ENCODE peak calls at places on chromosome 22, in eight cellular contexts. H, I, M, R, Q, K, P and O are unnamed samples.

GRCh38 chr22:47716890-47717615 is 954.6 kb downstream of the TBC1D22A start:
- DNase-seq in H (no peak), I (no peak), M (no peak), R (no peak), Q (no peak), K (no peak), P (no peak), O (no peak)

GRCh38 chr22:32761251-32761903 is 40.1 kb upstream of the TIMP3 start:
- DNase-seq in H (no peak), I (no peak), M (no peak), R (no peak), Q (no peak), K (no peak), P (no peak), O (no peak)

GRCh38 chr22:37218771-37219411 is 6.6 kb upstream of the SSTR3 start:
- DNase-seq in H (peak), I (no peak), M (peak), R (peak), Q (no peak), K (no peak), P (peak), O (no peak)

GRCh38 chr22:27245056-27245455 is 556.5 kb downstream of the MN1 start:
- DNase-seq in H (no peak), I (no peak), M (no peak), R (no peak), Q (no peak), K (no peak), P (no peak), O (no peak)

GRCh38 chr22:42364641-42365336 is 67.4 kb downstream of the NFAM1 start:
- DNase-seq in H (no peak), I (no peak), M (no peak), R (no peak), Q (no peak), K (no peak), P (no peak), O (no peak)

GRCh38 chr22:30875481-30876215 is 92.9 kb downstream of the MORC2 start:
- DNase-seq in H (no peak), I (peak), M (no peak), R (no peak), Q (no peak), K (no peak), P (no peak), O (peak)

GRCh38 chr22:20957691-20958440 is 9.2 kb upstream of the AIFM3 start:
- DNase-seq in H (no peak), I (peak), M (no peak), R (no peak), Q (peak), K (no peak), P (no peak), O (peak)

GRCh38 chr22:49517211-49517610 is 310.5 kb downstream of the BRD1 start:
- DNase-seq in H (no peak), I (no peak), M (no peak), R (no peak), Q (no peak), K (no peak), P (peak), O (no peak)

GRCh38 chr22:19361501-19362103 is 69.9 kb downstream of the HIRA start:
- DNase-seq in H (no peak), I (no peak), M (no peak), R (no peak), Q (no peak), K (no peak), P (no peak), O (no peak)

GRCh38 chr22:46052801-46053562 is 76.0 kb upstream of the WNT7B start:
- DNase-seq in H (no peak), I (peak), M (no peak), R (no peak), Q (no peak), K (no peak), P (peak), O (peak)

GRCh38 chr22:38448945-38449745 is 5.9 kb downstream of the KCNJ4 start:
- DNase-seq in H (no peak), I (no peak), M (no peak), R (no peak), Q (no peak), K (no peak), P (no peak), O (no peak)

GRCh38 chr22:24333301-24333700 is 62.7 kb downstream of the SPECC1L start:
- DNase-seq in H (no peak), I (no peak), M (no peak), R (no peak), Q (no peak), K (no peak), P (no peak), O (no peak)

GRCh38 chr22:43039800-43040199 is 24.9 kb upstream of the PACSIN2 start:
- DNase-seq in H (no peak), I (no peak), M (no peak), R (no peak), Q (no peak), K (no peak), P (no peak), O (no peak)

GRCh38 chr22:26579331-26579886 is 10.5 kb downstream of the TPST2 start:
- DNase-seq in H (peak), I (no peak), M (peak), R (peak), Q (no peak), K (no peak), P (peak), O (no peak)